ENCODE peak calls at places on chromosomes 7 and 10, in six cellular contexts. L is IMR-90, S is ovary, K is HCT116, V is suprapubic skin, J is endothelial cell of umbilical vein. H is an unnamed sample.

GRCh38 chr10:63384675-63385074 is 81.1 kb downstream of the JMJD1C start:
- DNase-seq in L (no peak), S (no peak), K (no peak), V (no peak), J (no peak), H (no peak)

GRCh38 chr10:73997479-73997805 is 474 bp upstream of the VCL start:
- DNase-seq in L (no peak), S (no peak), K (no peak), V (no peak), J (no peak), H (no peak)

GRCh38 chr10:116809528-116810500 is 39.5 kb upstream of the ENO4 start:
- DNase-seq in L (no peak), S (no peak), K (peak; percentile 31), V (no peak), J (no peak), H (no peak)

GRCh38 chr7:18407385-18407784 is 88.2 kb upstream of the HDAC9 start:
- DNase-seq in L (no peak), S (no peak), K (no peak), V (no peak), J (peak; percentile 62), H (no peak)

GRCh38 chr10:113648478-113648877 is 15.4 kb downstream of the NRAP start:
- DNase-seq in L (no peak), S (no peak), K (no peak), V (no peak), J (no peak), H (no peak)

GRCh38 chr7:88169717-88170320 is 50.0 kb downstream of the SRI start:
- DNase-seq in L (peak; percentile 5), S (no peak), K (no peak), V (no peak), J (peak; percentile 40), H (no peak)

GRCh38 chr7:70523626-70524351 is 608.2 kb upstream of the GALNT17 start:
- DNase-seq in L (no peak), S (no peak), K (no peak), V (no peak), J (no peak), H (peak; percentile 19)

GRCh38 chr7:98105942-98106544 is 619 bp upstream of the LMTK2 start:
- DNase-seq in L (no peak), S (peak; percentile 31), K (no peak), V (peak; percentile 66), J (no peak), H (peak; percentile 21)

GRCh38 chr10:91511549-91512330 is 101.6 kb downstream of the HECTD2 start:
- DNase-seq in L (peak; percentile 90), S (no peak), K (no peak), V (no peak), J (no peak), H (no peak)

GRCh38 chr7:38438938-38439337 is 165.5 kb upstream of the TARP start:
- DNase-seq in L (no peak), S (no peak), K (no peak), V (no peak), J (no peak), H (no peak)

GRCh38 chr10:11687779-11688447 is 54.3 kb upstream of the ECHDC3 start:
- DNase-seq in L (no peak), S (no peak), K (no peak), V (no peak), J (no peak), H (peak; percentile 22)

GRCh38 chr7:121085922-121086321 is 97.4 kb downstream of the CPED1 start:
- DNase-seq in L (peak; percentile 46), S (no peak), K (no peak), V (no peak), J (no peak), H (no peak)

GRCh38 chr7:151209588-151209987 is 700 bp downstream of the H2BK1 start:
- DNase-seq in L (no peak), S (no peak), K (no peak), V (no peak), J (no peak), H (no peak)

GRCh38 chr7:158431941-158432347 is 155.7 kb downstream of the PTPRN2 start:
- DNase-seq in L (peak; percentile 28), S (no peak), K (peak; percentile 54), V (no peak), J (no peak), H (no peak)

GRCh38 chr10:71461917-71462641 is 65.4 kb downstream of the CDH23 start:
- DNase-seq in L (no peak), S (no peak), K (no peak), V (no peak), J (no peak), H (no peak)

GRCh38 chr7:135205850-135206249 is 5.5 kb downstream of the WDR91 start:
- DNase-seq in L (no peak), S (no peak), K (no peak), V (no peak), J (no peak), H (no peak)

GRCh38 chr10:122176232-122176865 is 94.7 kb upstream of the BTBD16 start:
- DNase-seq in L (peak; percentile 59), S (no peak), K (no peak), V (no peak), J (no peak), H (no peak)

GRCh38 chr10:56360583-56360966 is 484 bp downstream of the ZWINT start:
- DNase-seq in L (no peak), S (no peak), K (no peak), V (no peak), J (peak; percentile 2), H (no peak)

GRCh38 chr10:132547421-132547861 is 9.9 kb downstream of the INPP5A start:
- DNase-seq in L (no peak), S (no peak), K (no peak), V (peak; percentile 52), J (no peak), H (no peak)

GRCh38 chr10:31749981-31750850 is 178.4 kb downstream of the ARHGAP12 start:
- DNase-seq in L (no peak), S (peak; percentile 69), K (no peak), V (peak; percentile 75), J (peak; percentile 70), H (no peak)

GRCh38 chr7:77933394-77933793 is 134.8 kb downstream of the PHTF2 start:
- DNase-seq in L (peak; percentile 60), S (no peak), K (peak; percentile 22), V (no peak), J (peak; percentile 70), H (no peak)

GRCh38 chr7:79284226-79284625 is 169.2 kb downstream of the MAGI2 start:
- DNase-seq in L (peak; percentile 63), S (no peak), K (no peak), V (no peak), J (no peak), H (no peak)

GRCh38 chr10:26215923-26216576 is 524 bp upstream of the GAD2 start:
- DNase-seq in L (no peak), S (no peak), K (no peak), V (no peak), J (no peak), H (no peak)

GRCh38 chr10:3455385-3456334 is 283.1 kb upstream of the PITRM1 start:
- DNase-seq in L (peak; percentile 19), S (no peak), K (no peak), V (no peak), J (peak; percentile 78), H (no peak)

GRCh38 chr10:18151491-18151890 is 11.3 kb downstream of the CACNB2 start:
- DNase-seq in L (no peak), S (no peak), K (no peak), V (no peak), J (no peak), H (no peak)

GRCh38 chr10:36759111-36759805 is 366.1 kb upstream of the ANKRD30A start:
- DNase-seq in L (peak; percentile 93), S (no peak), K (no peak), V (no peak), J (no peak), H (no peak)

GRCh38 chr7:130838738-130839137 is 104.7 kb upstream of the KLF14 start:
- DNase-seq in L (peak; percentile 99), S (no peak), K (peak; percentile 91), V (no peak), J (peak; percentile 62), H (no peak)

GRCh38 chr7:13835442-13835841 is 154.0 kb downstream of the ETV1 start:
- DNase-seq in L (no peak), S (no peak), K (no peak), V (no peak), J (no peak), H (no peak)

GRCh38 chr7:16644987-16645592 is 464 bp downstream of the ANKMY2 start:
- DNase-seq in L (no peak), S (peak; percentile 58), K (no peak), V (peak; percentile 74), J (no peak), H (peak; percentile 47)

GRCh38 chr7:117716707-117717294 is 156.4 kb downstream of the CTTNBP2 start:
- DNase-seq in L (no peak), S (no peak), K (no peak), V (no peak), J (no peak), H (no peak)

GRCh38 chr10:132107211-132107946 is 41.6 kb downstream of the JAKMIP3 start:
- DNase-seq in L (no peak), S (no peak), K (no peak), V (no peak), J (no peak), H (no peak)

DNA sequence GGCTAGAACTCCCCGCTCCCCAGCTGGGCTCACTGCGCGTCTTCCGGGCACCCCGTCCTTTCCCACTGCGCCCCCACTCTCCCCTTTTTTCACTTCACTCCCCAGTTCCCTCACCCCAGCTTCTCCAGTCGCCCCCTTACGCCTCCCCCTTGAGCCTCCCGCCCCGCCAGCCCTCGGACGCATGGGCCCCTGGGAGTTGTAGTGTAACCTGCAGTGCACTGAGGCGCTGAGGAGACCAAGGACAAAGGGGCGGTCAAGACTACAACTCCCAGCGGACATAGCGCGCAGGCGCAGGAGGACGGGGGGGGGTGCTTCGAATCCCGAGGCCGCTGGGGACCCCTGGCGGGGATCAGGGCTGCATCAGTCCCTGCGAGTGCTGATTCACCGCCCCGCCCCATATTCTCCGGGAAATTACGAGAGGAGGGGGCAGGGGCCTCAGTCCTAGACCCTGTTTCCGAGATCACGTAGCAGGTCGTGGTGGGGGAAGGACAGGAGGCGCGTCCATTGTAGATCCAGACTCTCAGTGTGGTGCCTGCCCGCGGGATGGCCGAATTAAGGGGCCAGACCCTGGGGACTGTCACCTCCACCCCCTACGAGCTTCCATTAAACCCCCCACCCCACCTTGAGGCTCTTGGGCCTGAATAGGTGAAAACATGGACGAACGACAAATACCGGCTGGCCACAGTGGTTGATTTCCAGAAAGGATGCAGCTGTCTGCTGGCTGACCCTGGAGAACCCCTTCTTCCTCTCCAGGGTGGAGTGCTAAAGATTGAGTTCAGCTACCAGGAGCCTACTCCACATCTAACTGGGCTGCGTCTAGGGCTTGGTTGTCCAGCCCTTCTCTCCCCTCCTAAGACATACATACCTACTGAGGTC is 558 bp upstream of the YWHAG start:
- DNase-seq in L (peak; percentile 99), S (peak; percentile 99), K (peak; percentile 98), V (peak; percentile 97), J (peak; percentile 98), H (peak; percentile 96)
- TF ChIP-seq POLR2A in L (peak; percentile 39), S (peak; percentile 36), K (no peak), V (peak; percentile 48), J (peak; percentile 51), H (no peak)

GRCh38 chr7:5695037-5695708 is 86.3 kb downstream of the RNF216 start:
- DNase-seq in L (peak; percentile 89), S (no peak), K (no peak), V (no peak), J (no peak), H (no peak)
- TF ChIP-seq POLR2A in L (peak; percentile 85), S (no peak), K (no peak), V (peak; percentile 26), J (no peak), H (no peak)

GRCh38 chr10:75110006-75110632 is 1.3 kb upstream of the SAMD8 start:
- DNase-seq in L (no peak), S (no peak), K (no peak), V (peak; percentile 67), J (no peak), H (peak; percentile 84)
- TF ChIP-seq POLR2A in L (no peak), S (no peak), K (no peak), V (no peak), J (no peak), H (no peak)

GRCh38 chr7:1458676-1459511 is at the start of gene MICALL2:
- DNase-seq in L (peak; percentile 85), S (peak; percentile 81), K (peak; percentile 54), V (peak; percentile 93), J (peak; percentile 88), H (peak; percentile 96)
- TF ChIP-seq POLR2A in L (peak; percentile 98), S (peak; percentile 60), K (peak; percentile 75), V (peak; percentile 86), J (peak; percentile 97), H (peak; percentile 68)

H was measured in lower leg skin.